ENCODE peak calls at places on chromosomes 6 and 20, in seven cellular contexts. M is progenitor cell of endocrine pancreas; Q is effector CD8-positive, alpha-beta T cell; L is heart right ventricle; D is HT-29; G is RWPE1; E is esophagus muscularis mucosa. P is an unnamed sample.

GRCh38 chr6:104548297-104548696 is 311.4 kb downstream of the HACE1 start:
- DNase-seq in M (no peak), Q (no peak), L (no peak), D (no peak), G (no peak), E (no peak), P (no peak)

GRCh38 chr20:40080059-40080652 is 608.9 kb downstream of the MAFB start:
- DNase-seq in M (no peak), Q (no peak), L (no peak), D (no peak), G (no peak), E (no peak), P (no peak)

GRCh38 chr20:17653835-17654648 is 28.0 kb downstream of the RRBP1 start:
- DNase-seq in M (no peak), Q (no peak), L (no peak), D (no peak), G (no peak), E (no peak), P (no peak)

GRCh38 chr6:129340983-129341382 is 369.0 kb downstream of the ARHGAP18 start:
- DNase-seq in M (no peak), Q (no peak), L (no peak), D (no peak), G (no peak), E (no peak), P (no peak)

GRCh38 chr6:132498638-132499037 is 14.3 kb downstream of the STX7 start:
- DNase-seq in M (no peak), Q (no peak), L (no peak), D (no peak), G (no peak), E (no peak), P (no peak)

GRCh38 chr20:38499366-38499765 is 26.7 kb downstream of the RALGAPB start:
- DNase-seq in M (no peak), Q (no peak), L (no peak), D (peak; percentile 21), G (peak; percentile 22), E (no peak), P (no peak)

GRCh38 chr6:66496659-66497058 is 789.6 kb upstream of the EYS start:
- DNase-seq in M (no peak), Q (no peak), L (no peak), D (peak; percentile 58), G (peak; percentile 13), E (no peak), P (no peak)

GRCh38 chr6:26017567-26017966 is 55.0 kb downstream of the TRIM38 start:
- DNase-seq in M (no peak), Q (peak; percentile 46), L (peak; percentile 78), D (no peak), G (peak; percentile 81), E (no peak), P (peak; percentile 87)

GRCh38 chr6:151014404-151015150 is 149.1 kb downstream of the MTHFD1L start:
- DNase-seq in M (peak; percentile 57), Q (peak; percentile 5), L (peak; percentile 68), D (peak; percentile 81), G (peak; percentile 60), E (no peak), P (peak; percentile 74)

GRCh38 chr6:90643366-90643765 is 56.5 kb upstream of the MAP3K7 start:
- DNase-seq in M (no peak), Q (no peak), L (no peak), D (no peak), G (no peak), E (no peak), P (no peak)